ENCODE peak calls at places on chromosomes 11 and 22, in four cellular contexts. Y is HCEC 1CT, M is T-helper 2 cell, R is thoracic aorta. I is an unnamed sample.

GRCh38 chr11:898160-898517 is 12.5 kb downstream of the CHID1 start:
- DNase-seq in Y (no peak), M (no peak), R (no peak), I (no peak)

GRCh38 chr11:17430616-17431015 is 42.2 kb upstream of the KCNJ11 start:
- DNase-seq in Y (no peak), M (no peak), R (no peak), I (no peak)

GRCh38 chr11:10308208-10308954 is 3.5 kb downstream of the ADM start:
- DNase-seq in Y (no peak), M (no peak), R (no peak), I (no peak)

GRCh38 chr22:17172172-17172833 is 13.2 kb upstream of the HDHD5 start:
- DNase-seq in Y (no peak), M (no peak), R (no peak), I (no peak)

GRCh38 chr11:97140885-97141494 is 751.2 kb downstream of the JRKL start:
- DNase-seq in Y (no peak), M (no peak), R (no peak), I (no peak)

GRCh38 chr22:44362249-44363040 is 49.7 kb upstream of the SHISAL1 start:
- DNase-seq in Y (no peak), M (no peak), R (no peak), I (no peak)

GRCh38 chr11:126104420-126104819 is 41.8 kb upstream of the CDON start:
- DNase-seq in Y (no peak), M (no peak), R (no peak), I (no peak)

GRCh38 chr11:103175461-103176129 is 66.4 kb downstream of the DYNC2H1 start:
- DNase-seq in Y (no peak), M (no peak), R (no peak), I (no peak)

GRCh38 chr11:10348650-10349280 is 43.9 kb downstream of the ADM start:
- DNase-seq in Y (peak), M (no peak), R (no peak), I (no peak)

GRCh38 chr11:45771194-45771941 is 33.6 kb upstream of the SLC35C1 start:
- DNase-seq in Y (peak), M (peak), R (no peak), I (peak)

GRCh38 chr22:18954941-18955571 is 19.0 kb upstream of the PRODH start:
- DNase-seq in Y (no peak), M (no peak), R (no peak), I (no peak)

GRCh38 chr11:119993732-119994131 is 144.2 kb downstream of the TRIM29 start:
- DNase-seq in Y (no peak), M (no peak), R (no peak), I (no peak)

GRCh38 chr11:95512177-95512576 is 277.4 kb downstream of the FAM76B start:
- DNase-seq in Y (peak), M (no peak), R (peak), I (no peak)

GRCh38 chr11:74009675-74010305 is 905 bp upstream of the UCP3 start:
- DNase-seq in Y (no peak), M (no peak), R (no peak), I (no peak)

GRCh38 chr22:38549106-38549884 is 20.7 kb downstream of the DMC1 start:
- DNase-seq in Y (no peak), M (no peak), R (no peak), I (no peak)

GRCh38 chr11:78653294-78653909 is 78.7 kb upstream of the NARS2 start:
- DNase-seq in Y (no peak), M (no peak), R (no peak), I (no peak)

GRCh38 chr11:1875093-1875785 is 16.5 kb downstream of the PRR33 start:
- DNase-seq in Y (no peak), M (no peak), R (no peak), I (no peak)

GRCh38 chr22:42676059-42676607 is 26.9 kb upstream of the CYB5R3 start:
- DNase-seq in Y (no peak), M (no peak), R (no peak), I (no peak)

GRCh38 chr11:12137938-12138731 is 27.7 kb downstream of the MICAL2 start:
- DNase-seq in Y (peak), M (no peak), R (peak), I (no peak)

GRCh38 chr11:79348976-79349682 is 91.7 kb downstream of the TENM4 start:
- DNase-seq in Y (no peak), M (no peak), R (no peak), I (no peak)

GRCh38 chr11:95375881-95376280 is 144.9 kb upstream of the SESN3 start:
- DNase-seq in Y (peak), M (no peak), R (no peak), I (no peak)

GRCh38 chr11:126354631-126355323 is 709 bp upstream of the ST3GAL4 start:
- DNase-seq in Y (no peak), M (no peak), R (no peak), I (no peak)

GRCh38 chr11:20207781-20208621 is 47.7 kb upstream of the DBX1 start:
- DNase-seq in Y (no peak), M (no peak), R (no peak), I (no peak)

GRCh38 chr22:50672471-50673230 is at the start of gene SHANK3:
- DNase-seq in Y (no peak), M (no peak), R (no peak), I (no peak)

GRCh38 chr11:17770917-17771316 is 36.3 kb downstream of the KCNC1 start:
- DNase-seq in Y (no peak), M (no peak), R (no peak), I (no peak)

GRCh38 chr11:8631395-8632110 is 37.5 kb upstream of the STK33 start:
- DNase-seq in Y (peak), M (no peak), R (no peak), I (no peak)

GRCh38 chr11:3722100-3722499 is 50.9 kb upstream of the CHRNA10 start:
- DNase-seq in Y (no peak), M (no peak), R (no peak), I (no peak)

GRCh38 chr11:46134061-46134460 is 12.8 kb upstream of the PHF21A start:
- DNase-seq in Y (no peak), M (no peak), R (no peak), I (no peak)